ENCODE peak calls at places on chromosomes 12 and 14, in eight cellular contexts. H is kidney, P is progenitor cell of endocrine pancreas, R is astrocyte of the cerebellum, I is AG09319, S is astrocyte of the spinal cord, N is HL-60, X is right lobe of liver. B is an unnamed sample.

GRCh38 chr14:99708449-99708848 is 24.4 kb downstream of the CYP46A1 start:
- DNase-seq in H (no peak), I (no peak), N (no peak), R (no peak), S (no peak), X (peak), P (no peak), B (no peak)

GRCh38 chr12:69610729-69611128 is at the start of gene LRRC10:
- DNase-seq in H (no peak), S (no peak), X (no peak), P (no peak), I (no peak), R (no peak), N (no peak), B (no peak)

GRCh38 chr12:105574056-105574715 is 243.7 kb downstream of the C12orf75 start:
- DNase-seq in I (no peak), P (no peak), S (no peak), X (no peak), R (no peak), N (no peak), H (no peak), B (peak)

GRCh38 chr12:110371408-110372055 is 32.0 kb downstream of the ANAPC7 start:
- DNase-seq in H (no peak), S (no peak), P (no peak), N (peak), I (no peak), X (no peak), R (no peak), B (no peak)

GRCh38 chr12:126492181-126492580 is 1426.9 kb downstream of the AACS start:
- DNase-seq in I (no peak), X (no peak), R (no peak), S (no peak), N (no peak), P (no peak), H (no peak), B (no peak)

GRCh38 chr12:26838888-26839416 is 6.0 kb upstream of the ITPR2 start:
- DNase-seq in P (no peak), R (no peak), N (no peak), I (no peak), X (no peak), S (no peak), H (no peak), B (no peak)

GRCh38 chr14:54048736-54049135 is 92.1 kb upstream of the BMP4 start:
- DNase-seq in S (no peak), X (no peak), N (no peak), I (no peak), P (no peak), R (no peak), H (no peak), B (no peak)

GRCh38 chr12:50506753-50507473 is 2.1 kb downstream of the DIP2B start:
- DNase-seq in R (no peak), N (no peak), P (no peak), I (no peak), X (no peak), S (no peak), H (no peak), B (no peak)

GRCh38 chr12:25994901-25995625 is 36.6 kb downstream of the RASSF8 start:
- DNase-seq in N (no peak), S (no peak), H (no peak), R (no peak), P (no peak), I (no peak), X (no peak), B (no peak)

GRCh38 chr14:88500611-88501010 is 54.2 kb downstream of the PTPN21 start:
- DNase-seq in P (no peak), N (no peak), I (no peak), H (no peak), R (no peak), S (no peak), X (no peak), B (no peak)

GRCh38 chr14:81352413-81352812 is 47.7 kb downstream of the STON2 start:
- DNase-seq in S (no peak), P (no peak), H (no peak), N (no peak), X (no peak), R (no peak), I (no peak), B (no peak)

GRCh38 chr12:30796508-30796780 is 41.7 kb upstream of the CAPRIN2 start:
- DNase-seq in S (peak), H (no peak), I (peak), N (no peak), X (no peak), R (no peak), P (no peak), B (peak)

GRCh38 chr14:69430306-69430939 is 31.9 kb downstream of the SLC39A9 start:
- DNase-seq in I (no peak), S (no peak), H (no peak), P (no peak), N (no peak), R (no peak), X (no peak), B (no peak)

GRCh38 chr12:102407776-102408486 is 72.4 kb downstream of the IGF1 start:
- DNase-seq in I (no peak), H (no peak), R (no peak), N (no peak), P (no peak), X (peak), S (no peak), B (no peak)

GRCh38 chr14:29706700-29707099 is 220.9 kb downstream of the PRKD1 start:
- DNase-seq in I (no peak), S (no peak), H (no peak), X (no peak), P (no peak), N (no peak), R (no peak), B (no peak)

GRCh38 chr14:70893062-70893841 is 14.0 kb upstream of the PCNX1 start:
- DNase-seq in I (no peak), S (no peak), P (no peak), R (no peak), N (no peak), X (no peak), H (no peak), B (no peak)

GRCh38 chr14:64704743-64705405 is 650 bp downstream of the PLEKHG3 start:
- DNase-seq in S (no peak), H (peak), X (no peak), P (peak), N (no peak), R (no peak), I (no peak), B (no peak)

GRCh38 chr12:105220150-105220928 is 15.6 kb downstream of the APPL2 start:
- DNase-seq in H (no peak), N (no peak), S (no peak), P (no peak), X (no peak), R (no peak), I (no peak), B (no peak)

GRCh38 chr12:11986165-11986564 is 84.6 kb upstream of the BCL2L14 start:
- DNase-seq in R (no peak), N (no peak), H (no peak), I (no peak), P (no peak), S (no peak), X (no peak), B (no peak)

GRCh38 chr14:30532264-30532663 is 26.7 kb upstream of the G2E3 start:
- DNase-seq in R (no peak), I (no peak), S (no peak), P (no peak), N (no peak), H (no peak), X (no peak), B (no peak)

GRCh38 chr14:106564058-106564643 is 1037.8 kb downstream of the TMEM121 start:
- DNase-seq in I (no peak), N (peak), S (no peak), H (no peak), R (no peak), X (no peak), P (no peak), B (peak)

GRCh38 chr14:31418440-31418839 is 1.9 kb downstream of the HEATR5A start:
- DNase-seq in I (no peak), R (no peak), N (no peak), P (no peak), X (no peak), S (no peak), H (no peak), B (no peak)

GRCh38 chr12:108175310-108175709 is 46.2 kb downstream of the WSCD2 start:
- DNase-seq in I (no peak), R (no peak), S (no peak), X (no peak), P (no peak), N (no peak), H (no peak), B (no peak)

GRCh38 chr14:96096639-96097610 is 57.8 kb downstream of the C14orf132 start:
- DNase-seq in R (no peak), P (no peak), S (no peak), H (no peak), I (no peak), N (no peak), X (peak), B (no peak)

GRCh38 chr12:54379401-54380201 is 4.9 kb downstream of the ZNF385A start:
- DNase-seq in H (peak), S (peak), X (peak), I (peak), P (peak), N (peak), R (peak), B (peak)

GRCh38 chr14:50335389-50335788 is 23.3 kb downstream of the DMAC2L start:
- DNase-seq in S (peak), P (no peak), I (no peak), N (no peak), X (no peak), H (peak), R (peak), B (no peak)
- TF ChIP-seq CTCF in S (no peak), P (no peak), I (no peak), N (no peak), X (no peak), H (no peak), R (peak), B (no peak)

GRCh38 chr12:121709478-121709890 is 3.1 kb upstream of the TMEM120B start:
- DNase-seq in P (no peak), R (peak), N (no peak), H (no peak), X (no peak), S (peak), I (no peak), B (peak)
- TF ChIP-seq CTCF in P (peak), R (no peak), N (no peak), H (no peak), X (no peak), S (no peak), I (no peak), B (no peak)

GRCh38 chr12:55822228-55822627 is 4.4 kb downstream of the ORMDL2 start:
- DNase-seq in I (no peak), S (no peak), H (no peak), X (no peak), P (no peak), N (no peak), R (no peak), B (peak)
- TF ChIP-seq CTCF in I (peak), S (peak), H (peak), X (peak), P (peak), N (no peak), R (peak), B (peak)

GRCh38 chr12:78586790-78587189 is 277.8 kb upstream of the SYT1 start:
- DNase-seq in H (no peak), S (no peak), P (no peak), R (no peak), N (no peak), I (no peak), X (no peak), B (no peak)
- TF ChIP-seq CTCF in H (no peak), S (no peak), P (no peak), R (no peak), N (no peak), I (no peak), X (no peak), B (no peak)

GRCh38 chr12:100528044-100528443 is 45.4 kb upstream of the GAS2L3 start:
- DNase-seq in X (no peak), P (no peak), H (no peak), S (no peak), N (no peak), I (no peak), R (no peak), B (no peak)
- TF ChIP-seq CTCF in X (no peak), P (no peak), H (no peak), S (no peak), N (no peak), I (no peak), R (no peak), B (no peak)

DNA sequence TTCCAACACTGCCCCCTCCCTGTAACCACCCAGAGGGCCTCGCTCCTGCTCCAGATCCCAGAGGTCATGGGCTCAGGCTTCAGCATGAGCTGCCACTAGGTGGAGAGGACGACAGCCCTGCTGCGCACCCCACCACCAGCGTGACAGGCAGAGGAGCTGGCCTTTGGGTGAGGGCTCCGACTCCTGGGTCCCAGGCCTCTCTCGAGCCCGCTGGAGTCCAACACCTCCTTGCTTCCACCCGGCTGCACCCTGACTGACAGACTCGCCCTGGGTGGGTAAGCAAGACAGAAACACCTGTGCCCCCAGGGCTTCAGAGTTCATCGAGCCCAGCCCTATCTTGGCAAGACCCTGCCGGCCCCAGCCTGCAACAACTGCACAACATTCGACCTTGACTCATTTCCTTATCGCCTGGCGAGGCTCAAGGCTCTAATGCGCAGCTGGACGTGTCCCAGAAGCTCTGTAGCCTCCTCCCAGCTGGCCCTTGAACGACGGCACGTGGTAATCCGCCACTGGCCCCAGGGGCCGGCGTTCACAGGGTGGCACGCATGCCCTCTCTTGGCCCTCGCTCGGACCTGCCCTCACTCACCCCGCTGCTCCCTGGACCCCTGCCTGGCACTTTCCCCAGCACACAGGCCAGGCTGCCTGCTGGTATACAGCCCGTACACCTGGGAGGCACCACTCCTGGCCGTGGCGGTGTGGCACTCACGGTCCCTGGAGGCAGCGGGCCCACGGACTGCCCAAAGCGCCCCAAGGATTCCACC is 28.0 kb downstream of the VPS37B start:
- DNase-seq in H (peak), S (no peak), N (no peak), R (no peak), X (peak), I (no peak), P (no peak), B (peak)
- TF ChIP-seq CTCF in H (peak), S (no peak), N (no peak), R (no peak), X (peak), I (no peak), P (peak), B (peak)

B was measured in MCF 10A.